ENCODE peak calls at places on chromosomes 7 and 10, in eight cellular contexts. E, R, I, Q, X, N, C and V are unnamed samples.

GRCh38 chr10:36602374-36602773 is 523.0 kb upstream of the ANKRD30A start:
- DNase-seq in E (peak; percentile 54), R (no peak), I (peak; percentile 69), Q (no peak), X (no peak), N (no peak), C (no peak), V (no peak)

GRCh38 chr10:45253183-45253914 is 62.1 kb downstream of the OR13A1 start:
- DNase-seq in E (no peak), R (no peak), I (no peak), Q (no peak), X (peak; percentile 58), N (no peak), C (no peak), V (peak; percentile 26)

GRCh38 chr7:129665013-129665401 is 53.5 kb downstream of the NRF1 start:
- DNase-seq in E (peak; percentile 94), R (peak; percentile 85), I (peak; percentile 94), Q (no peak), X (no peak), N (peak; percentile 97), C (peak; percentile 79), V (no peak)

GRCh38 chr10:35300063-35300699 is 36.1 kb upstream of the CCNY start:
- DNase-seq in E (peak; percentile 84), R (no peak), I (no peak), Q (no peak), X (peak; percentile 55), N (peak; percentile 52), C (no peak), V (no peak)

GRCh38 chr7:98697485-98698240 is 80.6 kb downstream of the NPTX2 start:
- DNase-seq in E (no peak), R (no peak), I (no peak), Q (no peak), X (no peak), N (no peak), C (no peak), V (no peak)

GRCh38 chr7:53426145-53426750 is 390.8 kb downstream of the POM121L12 start:
- DNase-seq in E (no peak), R (no peak), I (no peak), Q (no peak), X (no peak), N (no peak), C (no peak), V (no peak)

GRCh38 chr7:73647725-73648592 is 19.7 kb upstream of the VPS37D start:
- DNase-seq in E (no peak), R (no peak), I (no peak), Q (no peak), X (peak; percentile 63), N (no peak), C (no peak), V (peak; percentile 62)

GRCh38 chr7:140607441-140607989 is 33.1 kb downstream of the DENND2A start:
- DNase-seq in E (peak; percentile 92), R (no peak), I (peak; percentile 81), Q (no peak), X (no peak), N (no peak), C (peak; percentile 51), V (no peak)

GRCh38 chr10:6786579-6787031 is 206.5 kb upstream of the PRKCQ start:
- DNase-seq in E (peak; percentile 54), R (no peak), I (peak; percentile 70), Q (peak; percentile 29), X (no peak), N (peak; percentile 51), C (no peak), V (no peak)

GRCh38 chr10:79608505-79609375 is 2.0 kb upstream of the SFTPA1 start:
- DNase-seq in E (peak; percentile 1), R (peak; percentile 68), I (peak; percentile 30), Q (peak; percentile 39), X (peak; percentile 35), N (no peak), C (no peak), V (peak; percentile 68)

GRCh38 chr10:21385996-21386620 is 139.4 kb downstream of the SKIDA1 start:
- DNase-seq in E (no peak), R (no peak), I (no peak), Q (no peak), X (no peak), N (no peak), C (no peak), V (no peak)

GRCh38 chr10:613217-613616 is 76.3 kb downstream of the DIP2C start:
- DNase-seq in E (no peak), R (no peak), I (no peak), Q (no peak), X (no peak), N (no peak), C (no peak), V (no peak)

GRCh38 chr7:1238363-1239331 is 6.0 kb downstream of the UNCX start:
- DNase-seq in E (no peak), R (no peak), I (no peak), Q (no peak), X (no peak), N (no peak), C (no peak), V (no peak)

GRCh38 chr7:93179173-93179572 is 31.0 kb upstream of the SAMD9L start:
- DNase-seq in E (no peak), R (no peak), I (no peak), Q (no peak), X (no peak), N (no peak), C (no peak), V (no peak)

GRCh38 chr10:104138131-104138530 is 16.2 kb downstream of the SFR1 start:
- DNase-seq in E (no peak), R (no peak), I (no peak), Q (no peak), X (no peak), N (no peak), C (no peak), V (no peak)

GRCh38 chr10:104143829-104144228 is 21.9 kb downstream of the SFR1 start:
- DNase-seq in E (no peak), R (no peak), I (no peak), Q (no peak), X (no peak), N (no peak), C (no peak), V (no peak)

GRCh38 chr10:104142081-104142480 is 20.1 kb downstream of the SFR1 start:
- DNase-seq in E (no peak), R (no peak), I (no peak), Q (no peak), X (no peak), N (no peak), C (no peak), V (no peak)

GRCh38 chr10:104139221-104139620 is 17.2 kb downstream of the SFR1 start:
- DNase-seq in E (no peak), R (no peak), I (peak; percentile 17), Q (no peak), X (no peak), N (no peak), C (no peak), V (peak; percentile 17)
- TF ChIP-seq CTCF in E (peak; percentile 42), R (peak; percentile 61), I (peak; percentile 46), Q (peak; percentile 46), X (no peak), N (peak; percentile 63), C (no peak), V (peak; percentile 50)

DNA sequence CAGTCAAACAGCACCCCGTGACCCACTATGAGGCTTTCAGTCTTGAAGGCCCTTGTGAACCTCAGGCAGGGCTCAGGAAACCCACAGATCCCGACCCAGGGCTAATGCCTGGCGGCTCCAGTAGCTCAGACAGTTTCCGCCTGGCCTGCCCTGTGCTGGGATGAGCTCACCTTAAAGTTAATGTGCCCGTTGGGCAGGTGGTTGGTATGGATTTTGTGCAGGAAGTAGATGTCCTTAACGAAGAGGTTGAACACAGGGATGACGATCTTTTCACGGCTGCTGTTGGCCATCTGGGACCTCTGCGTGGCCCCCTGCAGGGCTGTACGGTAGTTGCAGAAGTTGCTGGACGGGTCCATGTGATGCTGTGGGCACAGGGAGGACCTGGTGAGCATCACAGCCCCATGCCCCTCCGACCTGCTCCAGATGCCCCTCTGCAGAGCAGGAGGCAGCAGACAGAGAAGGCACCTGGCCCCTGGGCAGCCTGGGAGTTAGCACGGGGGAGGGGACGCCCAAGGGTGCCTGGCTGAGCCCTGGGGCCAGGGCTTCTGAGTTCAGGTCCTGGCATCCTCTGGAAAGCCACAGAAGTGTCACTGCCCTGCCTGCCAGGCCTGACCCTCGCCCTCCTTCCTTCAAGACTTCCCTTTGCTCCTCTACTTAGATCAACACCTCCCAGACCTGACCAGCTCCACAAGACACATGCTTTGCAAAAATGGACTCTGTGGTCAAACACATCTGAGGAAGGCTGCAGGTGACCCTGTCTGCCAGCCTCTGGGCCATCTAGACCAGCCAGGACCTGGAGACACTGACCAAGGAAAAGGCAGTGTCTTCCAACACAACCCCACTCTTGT is 59.8 kb downstream of the CSGALNACT2 start:
- DNase-seq in E (no peak), R (peak; percentile 32), I (no peak), Q (no peak), X (peak; percentile 59), N (peak; percentile 16), C (no peak), V (peak; percentile 51)
- TF ChIP-seq CTCF in E (peak; percentile 56), R (peak; percentile 54), I (peak; percentile 40), Q (peak; percentile 48), X (peak; percentile 55), N (peak; percentile 68), C (no peak), V (peak; percentile 36)

GRCh38 chr10:77606751-77607150 is 30.9 kb downstream of the KCNMA1 start:
- DNase-seq in E (no peak), R (no peak), I (no peak), Q (no peak), X (no peak), N (no peak), C (no peak), V (no peak)

GRCh38 chr10:77604063-77604462 is 33.5 kb downstream of the KCNMA1 start:
- DNase-seq in E (no peak), R (no peak), I (no peak), Q (no peak), X (no peak), N (no peak), C (no peak), V (no peak)

GRCh38 chr10:77604941-77605351 is 32.7 kb downstream of the KCNMA1 start:
- DNase-seq in E (no peak), R (no peak), I (no peak), Q (no peak), X (no peak), N (no peak), C (no peak), V (no peak)

GRCh38 chr10:77603529-77603927 is 34.1 kb downstream of the KCNMA1 start:
- DNase-seq in E (peak; percentile 12), R (peak; percentile 47), I (no peak), Q (no peak), X (no peak), N (no peak), C (no peak), V (peak; percentile 16)

DNA sequence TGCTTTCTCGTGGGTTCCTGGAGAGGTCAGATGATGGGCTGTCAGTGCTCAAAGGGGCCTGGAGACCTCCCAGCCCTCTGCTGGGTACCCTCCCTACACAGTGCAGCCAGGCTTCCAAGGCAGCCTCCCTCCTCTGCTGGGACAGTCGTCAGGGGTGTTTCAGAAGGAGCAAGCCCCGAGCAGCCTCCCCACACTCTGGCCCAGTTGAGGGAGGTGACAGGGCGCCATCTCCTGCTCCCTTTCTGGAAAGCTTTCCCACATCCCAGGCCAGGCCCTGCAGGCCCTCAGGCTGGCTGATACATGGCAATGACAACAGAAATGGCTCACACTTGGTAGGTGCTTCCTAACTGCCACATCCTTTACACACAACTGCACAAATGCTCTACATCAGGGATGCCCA is 32.1 kb downstream of the KCNMA1 start:
- DNase-seq in E (peak; percentile 39), R (peak; percentile 58), I (no peak), Q (no peak), X (no peak), N (no peak), C (no peak), V (no peak)
- TF ChIP-seq CTCF in E (peak; percentile 37), R (peak; percentile 55), I (no peak), Q (no peak), X (no peak), N (peak; percentile 50), C (no peak), V (no peak)

GRCh38 chr7:157136372-157136771 is 2.4 kb upstream of the UBE3C start:
- DNase-seq in E (peak; percentile 76), R (no peak), I (peak; percentile 94), Q (no peak), X (no peak), N (peak; percentile 80), C (no peak), V (no peak)
- TF ChIP-seq CTCF in E (peak; percentile 54), R (peak; percentile 30), I (peak; percentile 26), Q (peak; percentile 37), X (no peak), N (peak; percentile 26), C (peak; percentile 6), V (no peak)